ENCODE peak calls at places on chromosomes 6 and 20, in four cellular contexts. One of them, this sample, is unnamed.

GRCh38 chr6:169141706-169142705 is 111.6 kb downstream of the THBS2 start:
- DNase-seq in NB4: peak; percentile 67
- DNase-seq in sigmoid colon: peak; percentile 92
- DNase-seq in brain microvascular endothelial cell: no peak
- DNase-seq in this sample: no peak

GRCh38 chr6:69584913-69585729 is 211.7 kb downstream of the LMBRD1 start:
- DNase-seq in NB4: peak; percentile 34
- DNase-seq in sigmoid colon: no peak
- DNase-seq in brain microvascular endothelial cell: peak; percentile 27
- DNase-seq in this sample: no peak

GRCh38 chr20:31608256-31608980 is 3.3 kb downstream of the ID1 start:
- DNase-seq in NB4: peak; percentile 65
- DNase-seq in sigmoid colon: peak; percentile 87
- DNase-seq in brain microvascular endothelial cell: no peak
- DNase-seq in this sample: no peak

GRCh38 chr6:131060311-131060710 is 2.7 kb downstream of the EPB41L2 start:
- DNase-seq in NB4: no peak
- DNase-seq in sigmoid colon: no peak
- DNase-seq in brain microvascular endothelial cell: no peak
- DNase-seq in this sample: no peak

GRCh38 chr6:89834884-89835792 is 5.5 kb downstream of the CASP8AP2 start:
- DNase-seq in NB4: no peak
- DNase-seq in sigmoid colon: no peak
- DNase-seq in brain microvascular endothelial cell: no peak
- DNase-seq in this sample: no peak

GRCh38 chr20:49583669-49584417 is 15.9 kb upstream of the PTGIS start:
- DNase-seq in NB4: peak; percentile 71
- DNase-seq in sigmoid colon: peak; percentile 95
- DNase-seq in brain microvascular endothelial cell: peak; percentile 93
- DNase-seq in this sample: no peak

GRCh38 chr6:36129889-36130671 is at the start of gene MAPK13:
- DNase-seq in NB4: no peak
- DNase-seq in sigmoid colon: no peak
- DNase-seq in brain microvascular endothelial cell: no peak
- DNase-seq in this sample: no peak

GRCh38 chr6:17091122-17091521 is 10.7 kb upstream of the STMND1 start:
- DNase-seq in NB4: no peak
- DNase-seq in sigmoid colon: no peak
- DNase-seq in brain microvascular endothelial cell: no peak
- DNase-seq in this sample: no peak

GRCh38 chr6:33781105-33781975 is 7.6 kb downstream of the LEMD2 start:
- DNase-seq in NB4: no peak
- DNase-seq in sigmoid colon: no peak
- DNase-seq in brain microvascular endothelial cell: peak; percentile 46
- DNase-seq in this sample: no peak

GRCh38 chr20:37383229-37383989 is 37.5 kb downstream of the SRC start:
- DNase-seq in NB4: no peak
- DNase-seq in sigmoid colon: peak; percentile 65
- DNase-seq in brain microvascular endothelial cell: peak; percentile 21
- DNase-seq in this sample: peak; percentile 26

GRCh38 chr6:12528581-12529363 is 187.8 kb upstream of the PHACTR1 start:
- DNase-seq in NB4: no peak
- DNase-seq in sigmoid colon: no peak
- DNase-seq in brain microvascular endothelial cell: no peak
- DNase-seq in this sample: no peak

GRCh38 chr20:47318596-47319516 is 37.6 kb downstream of the ZMYND8 start:
- DNase-seq in NB4: peak; percentile 78
- DNase-seq in sigmoid colon: peak; percentile 96
- DNase-seq in brain microvascular endothelial cell: peak; percentile 55
- DNase-seq in this sample: no peak

GRCh38 chr6:14547284-14548001 is 429.9 kb downstream of the CD83 start:
- DNase-seq in NB4: no peak
- DNase-seq in sigmoid colon: no peak
- DNase-seq in brain microvascular endothelial cell: no peak
- DNase-seq in this sample: no peak

GRCh38 chr6:3432416-3432815 is 24.4 kb downstream of the SLC22A23 start:
- DNase-seq in NB4: no peak
- DNase-seq in sigmoid colon: no peak
- DNase-seq in brain microvascular endothelial cell: no peak
- DNase-seq in this sample: no peak

GRCh38 chr20:19858972-19859371 is 100.9 kb downstream of the RIN2 start:
- DNase-seq in NB4: no peak
- DNase-seq in sigmoid colon: no peak
- DNase-seq in brain microvascular endothelial cell: peak; percentile 9
- DNase-seq in this sample: no peak

GRCh38 chr20:2131366-2131765 is 29.7 kb downstream of the STK35 start:
- DNase-seq in NB4: no peak
- DNase-seq in sigmoid colon: peak; percentile 26
- DNase-seq in brain microvascular endothelial cell: peak; percentile 76
- DNase-seq in this sample: no peak

GRCh38 chr20:57756921-57757320 is 47.1 kb upstream of the PMEPA1 start:
- DNase-seq in NB4: no peak
- DNase-seq in sigmoid colon: peak; percentile 11
- DNase-seq in brain microvascular endothelial cell: no peak
- DNase-seq in this sample: no peak

GRCh38 chr6:133888931-133889556 is at the start of gene TCF21:
- DNase-seq in NB4: no peak
- DNase-seq in sigmoid colon: peak; percentile 88
- DNase-seq in brain microvascular endothelial cell: no peak
- DNase-seq in this sample: no peak

GRCh38 chr20:13990465-13990864 is at the start of gene SEL1L2:
- DNase-seq in NB4: no peak
- DNase-seq in sigmoid colon: no peak
- DNase-seq in brain microvascular endothelial cell: no peak
- DNase-seq in this sample: no peak

GRCh38 chr6:21597243-21597682 is 3.7 kb downstream of the SOX4 start:
- DNase-seq in NB4: no peak
- DNase-seq in sigmoid colon: no peak
- DNase-seq in brain microvascular endothelial cell: no peak
- DNase-seq in this sample: no peak
- TF ChIP-seq CTCF in NB4: no peak
- TF ChIP-seq CTCF in sigmoid colon: no peak
- TF ChIP-seq CTCF in brain microvascular endothelial cell: no peak
- TF ChIP-seq CTCF in this sample: peak; percentile 66

GRCh38 chr6:75199856-75200255 is 6.0 kb downstream of the COL12A1 start:
- DNase-seq in NB4: no peak
- DNase-seq in sigmoid colon: no peak
- DNase-seq in brain microvascular endothelial cell: no peak
- DNase-seq in this sample: no peak

GRCh38 chr6:75202676-75203131 is 3.1 kb downstream of the COL12A1 start:
- DNase-seq in NB4: no peak
- DNase-seq in sigmoid colon: no peak
- DNase-seq in brain microvascular endothelial cell: no peak
- DNase-seq in this sample: peak; percentile 52

GRCh38 chr6:75201076-75201475 is 4.8 kb downstream of the COL12A1 start:
- DNase-seq in NB4: no peak
- DNase-seq in sigmoid colon: no peak
- DNase-seq in brain microvascular endothelial cell: no peak
- DNase-seq in this sample: no peak

GRCh38 chr6:75203721-75204120 is 2.1 kb downstream of the COL12A1 start:
- DNase-seq in NB4: no peak
- DNase-seq in sigmoid colon: no peak
- DNase-seq in brain microvascular endothelial cell: no peak
- DNase-seq in this sample: no peak

GRCh38 chr6:75201901-75202672 is 3.8 kb downstream of the COL12A1 start:
- DNase-seq in NB4: no peak
- DNase-seq in sigmoid colon: peak; percentile 80
- DNase-seq in brain microvascular endothelial cell: peak; percentile 5
- DNase-seq in this sample: peak; percentile 90
- TF ChIP-seq CTCF in NB4: no peak
- TF ChIP-seq CTCF in sigmoid colon: no peak
- TF ChIP-seq CTCF in brain microvascular endothelial cell: peak; percentile 33
- TF ChIP-seq CTCF in this sample: peak; percentile 37

DNA sequence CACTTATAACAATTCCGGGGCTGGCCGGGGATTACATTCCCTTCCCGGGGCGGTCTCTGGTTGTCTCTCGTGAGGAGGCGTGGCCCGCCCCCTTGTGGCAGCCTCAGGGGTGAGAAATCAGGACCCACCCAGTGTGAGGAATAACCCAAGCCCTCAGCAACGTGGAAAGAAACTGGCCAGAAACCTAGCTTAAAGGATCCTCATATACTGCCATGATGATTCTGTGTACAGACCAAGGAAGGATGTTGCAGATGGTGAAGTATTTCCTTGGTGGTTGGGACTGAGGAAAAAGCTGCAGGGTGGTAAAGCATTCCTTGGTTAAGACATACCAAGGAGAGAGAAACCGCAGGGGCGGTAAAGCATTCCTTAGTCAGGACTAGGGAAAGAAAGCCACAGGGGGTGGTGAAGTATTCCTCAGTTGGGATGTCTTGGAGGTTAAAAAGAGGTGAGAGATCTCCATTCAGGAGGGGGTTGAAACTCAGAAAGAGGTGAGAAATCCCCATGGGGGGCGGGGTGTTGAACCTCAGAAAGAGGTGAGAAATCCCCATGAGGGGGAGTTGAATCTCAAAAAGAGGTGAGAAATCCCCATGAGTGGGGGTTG is 238.2 kb downstream of the RNGTT start:
- DNase-seq in NB4: no peak
- DNase-seq in sigmoid colon: no peak
- DNase-seq in brain microvascular endothelial cell: peak; percentile 89
- DNase-seq in this sample: peak; percentile 67
- TF ChIP-seq CTCF in NB4: no peak
- TF ChIP-seq CTCF in sigmoid colon: no peak
- TF ChIP-seq CTCF in brain microvascular endothelial cell: peak; percentile 64
- TF ChIP-seq CTCF in this sample: peak; percentile 74

DNA sequence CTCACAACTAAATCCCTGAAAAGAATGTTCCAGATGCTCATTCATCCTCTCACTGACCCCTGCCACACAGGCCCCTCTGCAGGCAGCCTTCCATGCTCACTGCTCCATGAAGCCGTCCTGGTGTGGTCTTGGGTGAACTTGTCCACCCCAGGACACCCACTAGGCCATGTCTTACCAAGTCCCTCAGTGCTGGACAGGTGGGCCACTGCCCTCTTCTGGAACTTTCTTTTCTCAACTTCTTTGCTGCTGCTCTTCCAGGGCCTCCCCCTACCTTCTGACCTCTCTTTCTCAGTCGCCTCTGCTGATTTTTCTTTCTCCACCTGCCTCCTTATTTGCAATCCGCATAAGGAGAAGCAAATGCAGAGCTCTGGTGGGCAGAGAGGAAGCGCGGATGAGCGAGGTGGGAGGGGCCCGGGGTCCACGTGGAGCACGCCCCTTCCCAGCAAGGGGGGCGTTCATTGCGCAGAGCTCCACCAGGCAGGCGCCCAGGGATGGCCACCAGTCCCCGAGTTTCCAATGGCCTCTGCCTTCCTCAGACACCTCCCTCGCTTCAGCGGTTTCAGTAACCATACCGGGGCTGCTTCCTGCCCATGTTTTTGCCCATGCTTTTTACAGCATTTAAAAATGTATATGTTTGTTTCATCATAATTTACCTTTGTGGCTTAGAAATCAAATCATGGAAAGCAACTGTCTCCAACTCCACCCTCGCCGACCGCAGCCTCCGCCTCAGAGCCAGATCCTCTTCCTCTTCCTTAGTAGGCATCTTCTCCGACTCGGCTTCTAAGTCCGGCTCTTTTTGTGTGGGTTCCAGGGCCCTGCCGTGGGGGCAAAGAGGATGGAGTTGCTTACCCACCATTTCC is 129.6 kb downstream of the ZDHHC14 start:
- DNase-seq in NB4: no peak
- DNase-seq in sigmoid colon: no peak
- DNase-seq in brain microvascular endothelial cell: no peak
- DNase-seq in this sample: no peak
- TF ChIP-seq CTCF in NB4: no peak
- TF ChIP-seq CTCF in sigmoid colon: no peak
- TF ChIP-seq CTCF in brain microvascular endothelial cell: no peak
- TF ChIP-seq CTCF in this sample: no peak

GRCh38 chr20:40532103-40532502 is 156.9 kb downstream of the MAFB start:
- DNase-seq in NB4: peak; percentile 71
- DNase-seq in sigmoid colon: no peak
- DNase-seq in brain microvascular endothelial cell: peak; percentile 17
- DNase-seq in this sample: no peak
- TF ChIP-seq CTCF in NB4: peak; percentile 49
- TF ChIP-seq CTCF in sigmoid colon: no peak
- TF ChIP-seq CTCF in brain microvascular endothelial cell: peak; percentile 45
- TF ChIP-seq CTCF in this sample: peak; percentile 63

GRCh38 chr6:82251942-82252341 is 4.4 kb upstream of the IBTK start:
- DNase-seq in NB4: peak; percentile 50
- DNase-seq in sigmoid colon: no peak
- DNase-seq in brain microvascular endothelial cell: peak; percentile 39
- DNase-seq in this sample: no peak
- TF ChIP-seq CTCF in NB4: peak; percentile 30
- TF ChIP-seq CTCF in sigmoid colon: no peak
- TF ChIP-seq CTCF in brain microvascular endothelial cell: peak; percentile 37
- TF ChIP-seq CTCF in this sample: peak; percentile 84

DNA sequence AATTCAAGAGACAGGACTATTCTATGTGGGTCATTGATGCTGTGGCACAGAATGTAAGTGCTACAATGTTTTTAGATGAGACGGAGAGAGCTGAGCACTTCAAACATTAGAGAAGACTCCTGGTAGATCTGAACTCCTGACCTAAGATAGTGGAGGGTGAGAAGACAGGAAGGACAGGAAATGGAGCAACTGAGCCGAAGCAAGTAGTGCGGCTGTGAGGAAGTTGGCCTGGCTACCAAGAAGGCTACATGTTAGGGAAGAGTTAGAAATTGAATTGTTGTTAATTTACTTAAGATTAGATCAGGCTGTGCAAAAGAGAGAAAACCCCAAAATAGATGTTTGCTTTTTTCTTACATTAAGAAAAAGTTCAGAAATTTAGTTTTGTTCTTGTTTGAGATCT is 14.4 kb upstream of the MLIP start:
- DNase-seq in NB4: no peak
- DNase-seq in sigmoid colon: no peak
- DNase-seq in brain microvascular endothelial cell: no peak
- DNase-seq in this sample: no peak
- TF ChIP-seq CTCF in NB4: no peak
- TF ChIP-seq CTCF in sigmoid colon: no peak
- TF ChIP-seq CTCF in brain microvascular endothelial cell: no peak
- TF ChIP-seq CTCF in this sample: no peak

GRCh38 chr6:167827588-167828324 is 1.0 kb downstream of the AFDN start:
- DNase-seq in NB4: no peak
- DNase-seq in sigmoid colon: peak; percentile 78
- DNase-seq in brain microvascular endothelial cell: no peak
- DNase-seq in this sample: no peak
- TF ChIP-seq CTCF in NB4: no peak
- TF ChIP-seq CTCF in sigmoid colon: no peak
- TF ChIP-seq CTCF in brain microvascular endothelial cell: no peak
- TF ChIP-seq CTCF in this sample: peak; percentile 34